ENCODE peak calls at places on chromosomes 4 and X, in nine cellular contexts. M, L, U, O, G, D, V, J and B are unnamed samples.

GRCh38 chrX:30893206-30893605 is 4.2 kb upstream of the TAB3 start:
- DNase-seq in L (no peak), M (no peak), J (peak), G (peak), O (no peak), U (peak), V (no peak), D (no peak), B (no peak)

GRCh38 chr4:158259955-158260575 is 49.8 kb downstream of the TMEM144 start:
- DNase-seq in D (peak), G (peak), U (peak), O (no peak), L (no peak), J (peak), V (peak), M (no peak), B (no peak)

GRCh38 chr4:154444958-154445357 is 46.6 kb downstream of the DCHS2 start:
- DNase-seq in M (no peak), U (no peak), J (no peak), L (no peak), V (no peak), D (no peak), O (no peak), G (no peak), B (no peak)

GRCh38 chr4:95409127-95409526 is 139.6 kb downstream of the UNC5C start:
- DNase-seq in L (no peak), O (no peak), M (no peak), D (no peak), G (peak), V (no peak), U (peak), J (no peak), B (no peak)

GRCh38 chrX:103157511-103158316 is 57.2 kb upstream of the BEX4 start:
- DNase-seq in O (peak), D (peak), V (peak), M (no peak), U (peak), L (no peak), G (peak), J (peak), B (no peak)

GRCh38 chr4:148515248-148515647 is 73.0 kb upstream of the NR3C2 start:
- DNase-seq in U (peak), D (no peak), O (no peak), G (peak), L (no peak), J (no peak), M (no peak), V (peak), B (no peak)

GRCh38 chr4:88005086-88005485 is 2.3 kb upstream of the PKD2 start:
- DNase-seq in O (no peak), U (peak), V (peak), J (peak), D (no peak), L (no peak), G (no peak), M (no peak), B (no peak)

GRCh38 chrX:107827137-107827831 is 1.6 kb downstream of the MID2 start:
- DNase-seq in G (no peak), D (no peak), J (peak), M (no peak), U (no peak), V (peak), L (no peak), O (no peak), B (no peak)